ENCODE peak calls at places on chromosomes 1 and 21, in four cellular contexts. Y, D, V and Z are unnamed samples.

GRCh38 chr1:45012639-45013278 is 705 bp downstream of the UROD start:
- DNase-seq in V (no peak), D (peak), Y (peak), Z (peak)

GRCh38 chr1:205481629-205482071 is 22.8 kb upstream of the CDK18 start:
- DNase-seq in D (no peak), V (no peak), Y (peak), Z (no peak)

GRCh38 chr21:43717967-43718871 is 710 bp upstream of the PDXK start:
- DNase-seq in Y (no peak), D (no peak), V (no peak), Z (no peak)

GRCh38 chr1:27609618-27610240 is 5.8 kb upstream of the AHDC1 start:
- DNase-seq in V (no peak), Y (no peak), D (no peak), Z (no peak)

GRCh38 chr1:88371396-88371795 is 312.7 kb upstream of the PKN2 start:
- DNase-seq in V (no peak), Y (no peak), D (no peak), Z (no peak)

GRCh38 chr1:40901886-40902633 is 39.9 kb upstream of the CITED4 start:
- DNase-seq in V (no peak), D (peak), Y (peak), Z (no peak)

GRCh38 chr1:43059640-43060574 is 101.2 kb upstream of the SLC2A1 start:
- DNase-seq in D (no peak), Y (no peak), V (no peak), Z (no peak)

GRCh38 chr1:45943185-45943584 is 139.8 kb downstream of the MAST2 start:
- DNase-seq in Y (no peak), D (no peak), V (no peak), Z (no peak)

GRCh38 chr1:106944721-106945120 is 111.8 kb upstream of the PRMT6 start:
- DNase-seq in Y (no peak), D (no peak), V (no peak), Z (no peak)

GRCh38 chr1:90579212-90579802 is 137.8 kb downstream of the BARHL2 start:
- DNase-seq in Y (peak), D (no peak), V (peak), Z (no peak)

GRCh38 chr1:192167941-192168685 is 9.9 kb downstream of the RGS18 start:
- DNase-seq in D (no peak), Y (no peak), V (no peak), Z (no peak)

GRCh38 chr1:22673486-22674409 is 20.7 kb downstream of the C1QB start:
- DNase-seq in V (peak), Y (peak), D (no peak), Z (peak)

GRCh38 chr1:25781130-25781433 is 18.9 kb upstream of the SELENON start:
- DNase-seq in V (no peak), D (no peak), Y (no peak), Z (no peak)

GRCh38 chr1:224879404-224879803 is 50.1 kb upstream of the DNAH14 start:
- DNase-seq in D (no peak), V (no peak), Y (no peak), Z (no peak)

GRCh38 chr1:44013949-44014348 is 17.3 kb downstream of the SLC6A9 start:
- DNase-seq in V (no peak), Y (no peak), D (no peak), Z (no peak)

GRCh38 chr1:212034516-212035122 is 738 bp downstream of the INTS7 start:
- DNase-seq in Y (no peak), D (no peak), V (no peak), Z (no peak)

GRCh38 chr1:18217398-18218043 is 109.9 kb downstream of the IGSF21 start:
- DNase-seq in D (no peak), Y (no peak), V (no peak), Z (no peak)

GRCh38 chr21:25960423-25960822 is 210.1 kb downstream of the APP start:
- DNase-seq in Y (no peak), V (no peak), D (no peak), Z (peak)

GRCh38 chr21:44658511-44658910 is 779 bp downstream of the KRTAP12-3 start:
- DNase-seq in V (no peak), Y (no peak), D (no peak), Z (no peak)

GRCh38 chr1:159881930-159882839 is 17.8 kb downstream of the CFAP45 start:
- DNase-seq in Y (peak), D (no peak), V (peak), Z (peak)

GRCh38 chr1:172500207-172500606 is 32.7 kb upstream of the SUCO start:
- DNase-seq in Y (no peak), D (no peak), V (no peak), Z (no peak)

GRCh38 chr21:41482980-41483379 is 25.0 kb downstream of the TMPRSS2 start:
- DNase-seq in V (no peak), D (no peak), Y (no peak), Z (no peak)

GRCh38 chr1:56508523-56508983 is 70.8 kb downstream of the PLPP3 start:
- DNase-seq in Y (peak), V (no peak), D (peak), Z (no peak)

GRCh38 chr21:45080639-45081414 is 6.4 kb downstream of the ADARB1 start:
- DNase-seq in D (no peak), Y (peak), V (no peak), Z (no peak)

GRCh38 chr1:243980471-243980870 is 70.6 kb upstream of the ZBTB18 start:
- DNase-seq in Y (no peak), D (no peak), V (no peak), Z (no peak)

GRCh38 chr1:207935166-207935583 is 24.2 kb upstream of the CD34 start:
- DNase-seq in D (no peak), Y (no peak), V (no peak), Z (no peak)

GRCh38 chr1:209646558-209646957 is 5.7 kb downstream of the LAMB3 start:
- DNase-seq in Y (no peak), V (no peak), D (no peak), Z (peak)
- TF ChIP-seq CTCF in Y (no peak), V (no peak), D (peak), Z (no peak)

GRCh38 chr1:210477328-210477924 is 148.7 kb downstream of the HHAT start:
- DNase-seq in V (no peak), D (no peak), Y (no peak), Z (no peak)
- TF ChIP-seq CTCF in V (no peak), D (no peak), Y (no peak), Z (no peak)

DNA sequence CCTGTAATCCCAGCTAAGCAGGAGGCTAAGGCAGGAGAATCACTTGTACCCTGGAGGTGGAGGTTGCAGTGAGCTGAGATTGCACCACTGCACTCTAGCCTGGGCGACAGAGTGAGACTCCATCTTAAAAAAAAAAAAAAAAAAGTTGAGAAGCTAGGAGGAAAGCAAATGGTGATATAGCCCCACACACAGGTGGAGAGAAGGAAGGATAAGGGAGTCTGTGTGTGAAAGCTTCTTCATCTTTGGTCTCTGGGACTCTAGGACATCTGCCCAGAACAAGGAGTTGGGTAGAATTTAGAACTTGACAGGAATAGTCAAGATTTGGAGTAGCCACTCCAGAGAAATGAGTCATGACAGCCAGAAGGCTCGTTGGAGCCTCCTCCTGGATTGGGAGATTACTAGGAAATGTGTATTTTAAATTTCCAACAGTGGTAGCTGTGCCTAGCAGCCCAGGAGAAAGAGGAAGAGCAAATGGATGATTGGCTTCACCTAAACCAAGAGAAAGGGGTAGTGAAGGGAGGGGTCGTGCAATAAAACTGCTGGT is 19.9 kb downstream of the NPL start:
- DNase-seq in Y (no peak), D (no peak), V (no peak), Z (no peak)
- TF ChIP-seq CTCF in Y (no peak), D (no peak), V (peak), Z (no peak)

DNA sequence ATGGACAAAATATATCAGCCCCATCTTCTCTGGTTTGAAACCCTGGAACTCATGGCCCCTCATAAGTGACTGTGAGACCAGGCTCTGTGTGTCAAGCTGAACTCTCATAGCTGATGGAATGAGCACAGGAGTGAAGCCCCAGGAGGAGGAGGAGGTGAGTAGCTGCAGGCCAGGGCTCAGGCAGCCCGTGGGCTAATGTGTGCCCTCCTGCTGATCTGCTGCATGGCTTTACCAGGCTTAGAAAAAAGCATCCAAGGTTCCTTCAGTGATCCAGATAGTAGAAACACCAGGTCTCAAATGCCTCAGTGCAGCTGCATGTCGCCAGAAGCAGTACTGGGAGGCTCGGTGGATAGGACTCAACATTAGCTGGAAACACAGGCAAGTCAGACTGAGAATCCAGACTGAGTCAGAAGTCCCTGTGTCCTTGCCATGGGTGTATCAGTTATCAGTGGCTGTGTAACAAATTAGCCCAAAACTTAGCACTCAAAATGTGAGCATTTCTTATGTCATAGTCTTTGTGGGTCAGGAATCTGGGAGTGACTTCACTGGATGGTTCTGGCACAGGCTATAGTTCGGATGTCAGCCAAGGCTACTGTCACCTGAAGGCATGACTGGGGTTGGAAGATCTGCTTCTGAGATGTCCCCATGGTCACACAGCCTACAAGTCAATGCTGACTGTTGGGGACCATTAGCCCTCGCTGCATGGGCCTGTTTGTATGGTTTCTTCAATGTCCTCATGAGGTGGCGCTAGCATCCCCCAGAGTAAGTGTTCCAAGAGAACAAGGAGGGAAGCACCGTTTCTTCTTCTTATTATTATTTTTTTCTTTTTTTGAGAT is 255.4 kb upstream of the IRF2BP2 start:
- DNase-seq in V (no peak), Y (no peak), D (no peak), Z (no peak)
- TF ChIP-seq CTCF in V (no peak), Y (no peak), D (no peak), Z (no peak)

DNA sequence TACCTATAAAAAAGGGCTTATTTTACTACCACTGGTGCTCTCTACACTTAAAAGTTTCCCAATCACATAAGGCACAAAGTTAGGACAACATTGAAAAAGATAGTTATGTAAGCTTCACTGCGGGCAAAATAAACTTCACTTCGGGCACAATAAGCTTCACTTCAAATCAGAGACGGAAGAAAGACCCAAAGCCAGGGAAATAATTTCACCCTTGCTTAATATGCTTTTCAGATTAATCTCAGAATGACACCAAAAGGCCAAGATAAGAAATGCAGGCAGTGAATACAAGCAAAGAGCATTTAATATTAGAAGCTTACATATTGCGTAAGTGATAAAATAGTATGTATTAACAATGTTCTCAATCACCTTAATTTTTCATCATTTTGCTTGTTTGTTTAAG is 444.2 kb downstream of the SETD4 start:
- DNase-seq in Y (no peak), V (no peak), D (no peak), Z (no peak)
- TF ChIP-seq CTCF in Y (peak), V (peak), D (peak), Z (no peak)

DNA sequence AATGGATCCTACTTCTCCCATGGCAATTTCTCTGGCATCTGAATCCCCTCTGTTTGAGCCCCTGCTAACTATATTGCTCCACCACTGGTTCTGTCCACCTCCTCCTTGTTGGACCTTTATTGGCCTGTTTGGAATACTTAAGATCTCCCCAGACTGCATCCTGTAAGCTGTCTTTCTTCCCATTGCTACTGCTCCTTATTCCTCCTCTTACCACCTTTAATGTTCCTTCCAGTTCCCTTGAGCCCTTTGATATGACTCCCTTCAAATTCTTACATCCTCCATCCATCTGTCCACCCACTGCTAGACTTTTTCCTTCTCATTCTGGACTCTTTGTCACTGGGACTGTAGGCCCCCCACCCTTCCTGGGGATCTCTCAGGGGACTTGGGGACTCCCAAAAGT is 31.0 kb downstream of the LRIG2 start:
- DNase-seq in V (no peak), Y (no peak), D (no peak), Z (no peak)
- TF ChIP-seq CTCF in V (no peak), Y (no peak), D (no peak), Z (no peak)

GRCh38 chr1:24108334-24109165 is 3.4 kb downstream of the MYOM3 start:
- DNase-seq in Y (peak), D (peak), V (no peak), Z (no peak)
- TF ChIP-seq CTCF in Y (no peak), D (no peak), V (no peak), Z (no peak)